ENCODE peak calls at places on chromosomes 7 and 10, in four cellular contexts. E is astrocyte, O is IMR-90, C is fibroblast of lung. F is an unnamed sample.

GRCh38 chr7:142263598-142264380 is 5.9 kb upstream of the PRSS58 start:
- DNase-seq in O (no peak), E (peak), C (peak), F (peak)

GRCh38 chr10:51860257-51860656 is 160.9 kb upstream of the CSTF2T start:
- DNase-seq in C (peak), O (peak), E (peak), F (peak)

GRCh38 chr7:31094271-31094670 is 42.2 kb downstream of the ADCYAP1R1 start:
- DNase-seq in O (no peak), E (no peak), C (no peak), F (no peak)

GRCh38 chr7:141014091-141014490 is 661 bp downstream of the MRPS33 start:
- DNase-seq in E (peak), C (peak), O (peak), F (no peak)

GRCh38 chr7:628826-629225 is 97.7 kb upstream of the DNAAF5 start:
- DNase-seq in C (no peak), E (no peak), O (no peak), F (no peak)

GRCh38 chr7:73768661-73769480 is 1.2 kb downstream of the CLDN3 start:
- DNase-seq in O (no peak), C (no peak), E (no peak), F (no peak)

GRCh38 chr7:149071641-149072437 is 18.7 kb downstream of the ZNF786 start:
- DNase-seq in O (peak), C (no peak), E (no peak), F (no peak)

GRCh38 chr10:61125560-61126250 is 181.7 kb upstream of the RHOBTB1 start:
- DNase-seq in E (no peak), C (no peak), O (no peak), F (no peak)

GRCh38 chr7:10429516-10429915 is 544.2 kb upstream of the PHF14 start:
- DNase-seq in O (no peak), E (no peak), C (no peak), F (no peak)

GRCh38 chr10:24825551-24825950 is 101.9 kb upstream of the ARHGAP21 start:
- DNase-seq in E (peak), C (peak), O (peak), F (no peak)

GRCh38 chr7:87918740-87919139 is 15.3 kb upstream of the ADAM22 start:
- DNase-seq in O (no peak), E (no peak), C (no peak), F (peak)

GRCh38 chr7:134829381-134829986 is 50.0 kb downstream of the CALD1 start:
- DNase-seq in C (peak), O (no peak), E (peak), F (no peak)

GRCh38 chr7:40499718-40500117 is 364.9 kb downstream of the SUGCT start:
- DNase-seq in C (peak), E (peak), O (no peak), F (no peak)

GRCh38 chr10:22999942-23000341 is 72.1 kb downstream of the ARMC3 start:
- DNase-seq in O (no peak), E (no peak), C (no peak), F (no peak)

GRCh38 chr7:80412842-80413241 is 99.0 kb downstream of the GNAT3 start:
- DNase-seq in E (peak), C (peak), O (peak), F (peak)

GRCh38 chr7:123734498-123734897 is 14.3 kb downstream of the WASL start:
- DNase-seq in O (no peak), E (no peak), C (no peak), F (no peak)

GRCh38 chr7:116950889-116951351 is 2.4 kb upstream of the ST7 start:
- DNase-seq in O (no peak), E (no peak), C (peak), F (no peak)

GRCh38 chr7:4631021-4631663 is 51.0 kb upstream of the FOXK1 start:
- DNase-seq in O (no peak), E (no peak), C (no peak), F (no peak)

GRCh38 chr10:132961420-132961803 is 19.0 kb upstream of the CFAP46 start:
- DNase-seq in E (no peak), C (no peak), O (no peak), F (no peak)

GRCh38 chr7:50212666-50213621 is 91.6 kb upstream of the IKZF1 start:
- DNase-seq in O (no peak), C (no peak), E (no peak), F (no peak)

DNA sequence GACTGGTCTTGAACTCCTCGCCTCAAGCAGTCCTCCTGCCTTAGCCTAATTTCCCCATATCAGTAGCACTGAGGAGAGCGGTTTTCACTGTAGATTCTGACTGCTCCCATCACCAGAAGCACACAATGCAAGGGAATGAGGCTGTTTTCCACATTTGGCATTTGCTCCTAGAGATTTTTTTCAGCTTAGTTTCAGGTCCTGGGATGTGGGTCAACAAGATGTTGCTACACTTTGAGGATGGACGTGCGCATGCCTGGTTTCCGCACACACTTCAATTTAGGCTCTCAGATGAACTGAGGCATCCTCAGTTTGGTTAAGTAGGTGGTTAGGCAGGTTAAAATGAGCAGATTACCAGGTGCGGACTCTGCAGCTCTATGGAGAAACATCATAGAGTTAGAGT is 287.1 kb upstream of the LYZL1 start:
- DNase-seq in C (no peak), E (no peak), O (no peak), F (no peak)
- H3K4me2 ChIP-seq in C (no peak), E (no peak), O (no peak), F (no peak)

GRCh38 chr10:91907033-91907594 is 2.2 kb downstream of the FGFBP3 start:
- DNase-seq in E (peak), C (peak), O (no peak), F (no peak)

GRCh38 chr10:91907914-91908357 is 1.4 kb downstream of the FGFBP3 start:
- DNase-seq in O (no peak), E (no peak), C (peak), F (no peak)

DNA sequence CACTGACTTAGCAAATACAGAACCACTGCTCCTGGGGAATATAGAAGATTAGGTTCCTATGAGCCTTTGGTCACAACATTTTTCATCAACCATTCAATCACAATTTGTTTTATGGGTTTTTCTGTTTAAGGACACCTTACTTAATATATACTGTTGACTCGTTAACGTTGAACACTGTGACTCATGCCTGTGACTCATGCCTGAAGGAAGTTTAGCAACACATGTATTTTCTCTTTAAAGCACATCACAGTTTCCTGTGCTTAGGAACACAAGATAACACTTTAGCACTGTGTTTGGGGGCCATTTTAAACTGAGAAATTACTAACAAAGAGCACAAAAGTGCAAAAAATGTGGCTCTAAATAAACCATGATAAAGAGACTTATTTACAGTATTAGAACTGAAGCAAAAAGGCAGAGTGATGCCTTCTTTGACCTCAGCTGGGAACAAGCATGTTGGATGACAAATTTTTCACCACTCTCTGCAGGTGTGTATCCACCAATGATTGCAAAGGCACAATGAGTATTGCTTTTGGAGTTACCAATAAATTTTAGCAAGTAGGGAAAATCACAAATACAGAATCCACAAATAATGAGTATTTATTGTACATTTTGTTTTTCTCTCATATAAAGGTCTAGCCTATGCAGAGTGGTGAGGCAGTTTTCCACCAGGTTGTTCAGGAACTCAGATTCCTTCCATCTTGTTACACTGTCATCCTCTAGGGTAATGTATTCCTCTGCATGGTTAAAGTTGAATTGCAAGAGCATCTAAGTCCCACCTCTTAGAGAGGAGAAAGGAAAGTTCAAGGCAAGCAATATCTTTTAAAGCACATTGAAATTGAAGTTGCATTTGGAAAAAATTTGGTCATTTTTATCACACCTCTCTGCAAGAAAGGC is 7.3 kb downstream of the FGFBP3 start:
- DNase-seq in C (peak), E (peak), O (peak), F (peak)
- H3K4me2 ChIP-seq in C (peak), E (peak), O (peak), F (peak)

GRCh38 chr7:29126804-29127203 is 19.5 kb downstream of the CPVL start:
- DNase-seq in E (no peak), C (no peak), O (no peak), F (no peak)
- H3K4me2 ChIP-seq in E (no peak), C (no peak), O (no peak), F (no peak)

GRCh38 chr10:59222788-59223187 is 46.3 kb downstream of the PHYHIPL start:
- DNase-seq in C (peak), E (peak), O (peak), F (no peak)

GRCh38 chr10:59229451-59229850 is 53.0 kb downstream of the PHYHIPL start:
- DNase-seq in C (no peak), O (no peak), E (no peak), F (no peak)

GRCh38 chr10:59227136-59227673 is 50.8 kb downstream of the PHYHIPL start:
- DNase-seq in C (no peak), O (no peak), E (no peak), F (no peak)

DNA sequence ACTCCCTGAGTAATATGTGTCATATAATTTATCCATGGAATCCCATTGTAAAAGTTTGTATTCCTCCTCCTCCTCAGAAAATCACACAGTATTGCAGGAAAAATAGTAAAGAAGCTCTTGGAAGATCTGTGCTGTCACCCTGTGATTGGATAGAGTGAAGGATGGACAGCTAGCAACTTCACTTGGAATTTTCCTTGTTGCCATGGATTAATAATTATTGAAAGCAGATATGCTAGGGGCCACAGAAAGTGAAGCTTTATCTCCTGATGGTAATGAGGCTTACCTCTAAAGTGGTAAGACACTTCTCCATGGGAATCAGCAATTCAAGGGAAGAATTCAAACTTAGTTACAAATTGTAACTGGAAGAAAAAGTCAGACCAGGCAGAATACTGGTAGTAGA is 48.8 kb downstream of the PHYHIPL start:
- DNase-seq in E (no peak), C (no peak), O (no peak), F (no peak)
- H3K4me2 ChIP-seq in E (no peak), C (no peak), O (no peak), F (no peak)

DNA sequence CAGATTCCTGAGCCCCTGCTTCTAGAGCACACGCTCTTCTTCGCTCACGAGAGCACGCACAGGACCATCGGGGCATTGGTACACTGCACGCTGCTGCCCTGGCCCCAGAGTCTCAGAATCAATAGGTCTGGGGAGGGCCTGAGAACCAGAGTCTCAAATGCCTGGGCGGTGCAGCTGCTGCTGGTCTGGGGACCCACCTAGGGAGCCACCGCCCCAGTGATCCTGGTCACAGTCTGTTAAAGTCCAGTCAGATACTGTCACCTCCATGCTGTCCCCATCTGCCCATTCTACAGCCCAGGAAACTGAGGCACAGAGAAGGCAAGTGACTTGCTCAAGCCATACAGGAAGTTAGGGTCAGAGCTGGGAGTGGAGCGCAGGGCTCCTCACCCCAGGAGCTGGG is 38.0 kb downstream of the ZCCHC24 start:
- DNase-seq in O (no peak), E (no peak), C (no peak), F (no peak)
- H3K4me2 ChIP-seq in O (no peak), E (no peak), C (no peak), F (no peak)